ENCODE peak calls at places on chromosomes 2 and 18, in ten cellular contexts. One of them, this sample, is unnamed.

GRCh38 chr18:10353791-10354190 is 100.6 kb upstream of the APCDD1 start:
- DNase-seq in BJ: peak; percentile 79
- DNase-seq in cardiac muscle cell: no peak
- DNase-seq in vagina: peak; percentile 55
- DNase-seq in bronchial epithelial cell: peak; percentile 59
- DNase-seq in A549: no peak
- DNase-seq in HFF-Myc: peak; percentile 83
- DNase-seq in ovary: no peak
- DNase-seq in IMR-90: peak; percentile 95
- DNase-seq in choroid plexus epithelial cell: peak; percentile 65
- DNase-seq in this sample: no peak

GRCh38 chr2:8086796-8087479 is 594.9 kb upstream of the ID2 start:
- DNase-seq in BJ: peak; percentile 82
- DNase-seq in cardiac muscle cell: no peak
- DNase-seq in vagina: no peak
- DNase-seq in bronchial epithelial cell: peak; percentile 100
- DNase-seq in A549: peak; percentile 38
- DNase-seq in HFF-Myc: peak; percentile 87
- DNase-seq in ovary: no peak
- DNase-seq in IMR-90: peak; percentile 99
- DNase-seq in choroid plexus epithelial cell: peak; percentile 83
- DNase-seq in this sample: no peak

GRCh38 chr2:14975401-14975800 is 342.9 kb downstream of the LRATD1 start:
- DNase-seq in BJ: no peak
- DNase-seq in cardiac muscle cell: no peak
- DNase-seq in vagina: no peak
- DNase-seq in bronchial epithelial cell: peak; percentile 70
- DNase-seq in A549: no peak
- DNase-seq in HFF-Myc: no peak
- DNase-seq in ovary: no peak
- DNase-seq in IMR-90: peak; percentile 9
- DNase-seq in choroid plexus epithelial cell: no peak
- DNase-seq in this sample: no peak

GRCh38 chr2:181025004-181025403 is 44.6 kb downstream of the UBE2E3 start:
- DNase-seq in BJ: no peak
- DNase-seq in cardiac muscle cell: peak; percentile 40
- DNase-seq in vagina: no peak
- DNase-seq in bronchial epithelial cell: no peak
- DNase-seq in A549: no peak
- DNase-seq in HFF-Myc: no peak
- DNase-seq in ovary: no peak
- DNase-seq in IMR-90: peak; percentile 8
- DNase-seq in choroid plexus epithelial cell: peak; percentile 29
- DNase-seq in this sample: no peak

GRCh38 chr2:209525834-209526281 is 102.0 kb downstream of the MAP2 start:
- DNase-seq in BJ: peak; percentile 91
- DNase-seq in cardiac muscle cell: no peak
- DNase-seq in vagina: no peak
- DNase-seq in bronchial epithelial cell: peak; percentile 69
- DNase-seq in A549: no peak
- DNase-seq in HFF-Myc: peak; percentile 46
- DNase-seq in ovary: no peak
- DNase-seq in IMR-90: peak; percentile 94
- DNase-seq in choroid plexus epithelial cell: peak; percentile 93
- DNase-seq in this sample: no peak

GRCh38 chr2:111662771-111663470 is 221.1 kb downstream of the ANAPC1 start:
- DNase-seq in BJ: no peak
- DNase-seq in cardiac muscle cell: no peak
- DNase-seq in vagina: peak; percentile 85
- DNase-seq in bronchial epithelial cell: peak; percentile 62
- DNase-seq in A549: no peak
- DNase-seq in HFF-Myc: no peak
- DNase-seq in ovary: no peak
- DNase-seq in IMR-90: peak; percentile 10
- DNase-seq in choroid plexus epithelial cell: peak; percentile 74
- DNase-seq in this sample: no peak

GRCh38 chr2:201127570-201127969 is 11.6 kb downstream of the CFLAR start:
- DNase-seq in BJ: no peak
- DNase-seq in cardiac muscle cell: no peak
- DNase-seq in vagina: no peak
- DNase-seq in bronchial epithelial cell: peak; percentile 55
- DNase-seq in A549: peak; percentile 55
- DNase-seq in HFF-Myc: no peak
- DNase-seq in ovary: no peak
- DNase-seq in IMR-90: peak; percentile 74
- DNase-seq in choroid plexus epithelial cell: peak; percentile 74
- DNase-seq in this sample: peak; percentile 63

GRCh38 chr2:173752152-173752551 is 213.0 kb downstream of the SP3 start:
- DNase-seq in BJ: no peak
- DNase-seq in cardiac muscle cell: no peak
- DNase-seq in vagina: no peak
- DNase-seq in bronchial epithelial cell: no peak
- DNase-seq in A549: peak; percentile 34
- DNase-seq in HFF-Myc: no peak
- DNase-seq in ovary: no peak
- DNase-seq in IMR-90: no peak
- DNase-seq in choroid plexus epithelial cell: peak; percentile 38
- DNase-seq in this sample: no peak

GRCh38 chr2:19538411-19538963 is 180.1 kb upstream of the OSR1 start:
- DNase-seq in BJ: peak; percentile 94
- DNase-seq in cardiac muscle cell: no peak
- DNase-seq in vagina: no peak
- DNase-seq in bronchial epithelial cell: peak; percentile 99
- DNase-seq in A549: peak; percentile 94
- DNase-seq in HFF-Myc: peak; percentile 90
- DNase-seq in ovary: no peak
- DNase-seq in IMR-90: peak; percentile 95
- DNase-seq in choroid plexus epithelial cell: peak; percentile 93
- DNase-seq in this sample: no peak

GRCh38 chr2:156486175-156486574 is 50.0 kb downstream of the GPD2 start:
- DNase-seq in BJ: no peak
- DNase-seq in cardiac muscle cell: no peak
- DNase-seq in vagina: no peak
- DNase-seq in bronchial epithelial cell: peak; percentile 53
- DNase-seq in A549: peak; percentile 10
- DNase-seq in HFF-Myc: no peak
- DNase-seq in ovary: no peak
- DNase-seq in IMR-90: peak; percentile 60
- DNase-seq in choroid plexus epithelial cell: peak; percentile 61
- DNase-seq in this sample: no peak

GRCh38 chr2:70357076-70358071 is 55.5 kb upstream of the FAM136A start:
- DNase-seq in BJ: peak; percentile 22
- DNase-seq in cardiac muscle cell: no peak
- DNase-seq in vagina: no peak
- DNase-seq in bronchial epithelial cell: no peak
- DNase-seq in A549: peak; percentile 59
- DNase-seq in HFF-Myc: no peak
- DNase-seq in ovary: no peak
- DNase-seq in IMR-90: no peak
- DNase-seq in choroid plexus epithelial cell: no peak
- DNase-seq in this sample: no peak

GRCh38 chr18:35661483-35662146 is 80.1 kb downstream of the GALNT1 start:
- DNase-seq in BJ: no peak
- DNase-seq in cardiac muscle cell: no peak
- DNase-seq in vagina: no peak
- DNase-seq in bronchial epithelial cell: no peak
- DNase-seq in A549: no peak
- DNase-seq in HFF-Myc: no peak
- DNase-seq in ovary: no peak
- DNase-seq in IMR-90: no peak
- DNase-seq in choroid plexus epithelial cell: no peak
- DNase-seq in this sample: no peak

GRCh38 chr2:207362716-207363115 is 167.0 kb upstream of the CREB1 start:
- DNase-seq in BJ: no peak
- DNase-seq in cardiac muscle cell: no peak
- DNase-seq in vagina: no peak
- DNase-seq in bronchial epithelial cell: no peak
- DNase-seq in A549: no peak
- DNase-seq in HFF-Myc: no peak
- DNase-seq in ovary: no peak
- DNase-seq in IMR-90: no peak
- DNase-seq in choroid plexus epithelial cell: no peak
- DNase-seq in this sample: no peak

GRCh38 chr2:205712508-205712907 is 30.2 kb downstream of the NRP2 start:
- DNase-seq in BJ: no peak
- DNase-seq in cardiac muscle cell: no peak
- DNase-seq in vagina: no peak
- DNase-seq in bronchial epithelial cell: peak; percentile 70
- DNase-seq in A549: no peak
- DNase-seq in HFF-Myc: no peak
- DNase-seq in ovary: no peak
- DNase-seq in IMR-90: peak; percentile 92
- DNase-seq in choroid plexus epithelial cell: peak; percentile 63
- DNase-seq in this sample: no peak

GRCh38 chr18:23958036-23958435 is 56.5 kb upstream of the TTC39C start:
- DNase-seq in BJ: no peak
- DNase-seq in cardiac muscle cell: no peak
- DNase-seq in vagina: no peak
- DNase-seq in bronchial epithelial cell: no peak
- DNase-seq in A549: no peak
- DNase-seq in HFF-Myc: no peak
- DNase-seq in ovary: peak; percentile 76
- DNase-seq in IMR-90: no peak
- DNase-seq in choroid plexus epithelial cell: no peak
- DNase-seq in this sample: no peak

GRCh38 chr2:20076757-20077156 is 25.3 kb upstream of the LAPTM4A start:
- DNase-seq in BJ: no peak
- DNase-seq in cardiac muscle cell: no peak
- DNase-seq in vagina: peak; percentile 58
- DNase-seq in bronchial epithelial cell: no peak
- DNase-seq in A549: no peak
- DNase-seq in HFF-Myc: no peak
- DNase-seq in ovary: no peak
- DNase-seq in IMR-90: no peak
- DNase-seq in choroid plexus epithelial cell: no peak
- DNase-seq in this sample: no peak

GRCh38 chr2:209938906-209939305 is 63.5 kb upstream of the RPE start:
- DNase-seq in BJ: no peak
- DNase-seq in cardiac muscle cell: no peak
- DNase-seq in vagina: no peak
- DNase-seq in bronchial epithelial cell: peak; percentile 6
- DNase-seq in A549: no peak
- DNase-seq in HFF-Myc: no peak
- DNase-seq in ovary: no peak
- DNase-seq in IMR-90: no peak
- DNase-seq in choroid plexus epithelial cell: no peak
- DNase-seq in this sample: no peak

GRCh38 chr2:152646775-152647174 is 70.5 kb downstream of the PRPF40A start:
- DNase-seq in BJ: peak; percentile 92
- DNase-seq in cardiac muscle cell: no peak
- DNase-seq in vagina: no peak
- DNase-seq in bronchial epithelial cell: peak; percentile 92
- DNase-seq in A549: peak; percentile 36
- DNase-seq in HFF-Myc: peak; percentile 59
- DNase-seq in ovary: no peak
- DNase-seq in IMR-90: peak; percentile 95
- DNase-seq in choroid plexus epithelial cell: peak; percentile 91
- DNase-seq in this sample: no peak

GRCh38 chr18:77811510-77811909 is 561.9 kb downstream of the GALR1 start:
- DNase-seq in BJ: no peak
- DNase-seq in cardiac muscle cell: no peak
- DNase-seq in vagina: no peak
- DNase-seq in bronchial epithelial cell: peak; percentile 16
- DNase-seq in A549: peak; percentile 0
- DNase-seq in HFF-Myc: no peak
- DNase-seq in ovary: no peak
- DNase-seq in IMR-90: no peak
- DNase-seq in choroid plexus epithelial cell: peak; percentile 7
- DNase-seq in this sample: no peak

DNA sequence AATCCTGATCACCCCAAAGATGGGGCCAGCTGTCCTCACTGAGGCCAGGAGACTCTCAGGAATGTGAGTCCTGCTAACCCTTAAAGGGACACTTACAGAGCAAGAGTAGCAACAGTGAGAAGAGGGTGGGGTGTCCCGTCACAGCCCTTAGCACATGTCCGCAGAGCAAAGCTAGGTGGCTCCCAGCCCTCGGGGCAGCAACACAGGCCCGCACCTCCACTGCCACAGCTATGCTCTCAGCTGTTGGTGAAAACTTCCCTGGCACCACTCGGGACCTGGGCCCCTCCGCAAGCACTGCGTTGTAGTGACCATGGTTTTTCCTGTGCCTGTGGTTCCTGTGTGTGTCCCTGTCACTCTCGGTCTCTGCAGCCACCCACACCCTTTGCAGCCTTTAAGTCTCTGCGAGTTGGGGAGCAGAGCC is 76.4 kb upstream of the UXS1 start:
- DNase-seq in BJ: no peak
- DNase-seq in cardiac muscle cell: no peak
- DNase-seq in vagina: no peak
- DNase-seq in bronchial epithelial cell: no peak
- DNase-seq in A549: no peak
- DNase-seq in HFF-Myc: no peak
- DNase-seq in ovary: no peak
- DNase-seq in IMR-90: no peak
- DNase-seq in choroid plexus epithelial cell: no peak
- DNase-seq in this sample: no peak
- H3K4me3 ChIP-seq in BJ: no peak overlapping the region
- H3K4me3 ChIP-seq in cardiac muscle cell: no peak overlapping the region
- H3K4me3 ChIP-seq in vagina: peak overlapping the region; percentile 36
- H3K4me3 ChIP-seq in bronchial epithelial cell: peak overlapping the region; percentile 30
- H3K4me3 ChIP-seq in A549: peak overlapping the region; percentile 47
- H3K4me3 ChIP-seq in HFF-Myc: no peak overlapping the region
- H3K4me3 ChIP-seq in ovary: peak overlapping the region; percentile 17
- H3K4me3 ChIP-seq in IMR-90: no peak overlapping the region
- H3K4me3 ChIP-seq in choroid plexus epithelial cell: no peak overlapping the region
- H3K4me3 ChIP-seq in this sample: peak overlapping the region; percentile 52

GRCh38 chr2:67399831-67400489 is 2.8 kb downstream of the ETAA1 start:
- DNase-seq in BJ: no peak
- DNase-seq in cardiac muscle cell: no peak
- DNase-seq in vagina: no peak
- DNase-seq in bronchial epithelial cell: peak; percentile 68
- DNase-seq in A549: peak; percentile 17
- DNase-seq in HFF-Myc: no peak
- DNase-seq in ovary: no peak
- DNase-seq in IMR-90: peak; percentile 70
- DNase-seq in choroid plexus epithelial cell: peak; percentile 51
- DNase-seq in this sample: no peak
- H3K4me3 ChIP-seq in BJ: no peak overlapping the region
- H3K4me3 ChIP-seq in cardiac muscle cell: no peak overlapping the region
- H3K4me3 ChIP-seq in vagina: no peak overlapping the region
- H3K4me3 ChIP-seq in bronchial epithelial cell: no peak overlapping the region
- H3K4me3 ChIP-seq in A549: peak overlapping the region; percentile 12
- H3K4me3 ChIP-seq in HFF-Myc: peak overlapping the region; percentile 4
- H3K4me3 ChIP-seq in ovary: no peak overlapping the region
- H3K4me3 ChIP-seq in IMR-90: no peak overlapping the region
- H3K4me3 ChIP-seq in choroid plexus epithelial cell: no peak overlapping the region
- H3K4me3 ChIP-seq in this sample: no peak overlapping the region

GRCh38 chr2:191280304-191280703 is 35.1 kb downstream of the MYO1B start:
- DNase-seq in BJ: no peak
- DNase-seq in cardiac muscle cell: no peak
- DNase-seq in vagina: no peak
- DNase-seq in bronchial epithelial cell: no peak
- DNase-seq in A549: no peak
- DNase-seq in HFF-Myc: no peak
- DNase-seq in ovary: no peak
- DNase-seq in IMR-90: no peak
- DNase-seq in choroid plexus epithelial cell: no peak
- DNase-seq in this sample: no peak
- H3K4me3 ChIP-seq in BJ: no peak overlapping the region
- H3K4me3 ChIP-seq in cardiac muscle cell: no peak overlapping the region
- H3K4me3 ChIP-seq in vagina: no peak overlapping the region
- H3K4me3 ChIP-seq in bronchial epithelial cell: no peak overlapping the region
- H3K4me3 ChIP-seq in A549: no peak overlapping the region
- H3K4me3 ChIP-seq in HFF-Myc: no peak overlapping the region
- H3K4me3 ChIP-seq in ovary: no peak overlapping the region
- H3K4me3 ChIP-seq in IMR-90: no peak overlapping the region
- H3K4me3 ChIP-seq in choroid plexus epithelial cell: no peak overlapping the region
- H3K4me3 ChIP-seq in this sample: no peak overlapping the region

GRCh38 chr18:48922203-48922800 is 28.5 kb downstream of the SMAD7 start:
- DNase-seq in BJ: no peak
- DNase-seq in cardiac muscle cell: no peak
- DNase-seq in vagina: no peak
- DNase-seq in bronchial epithelial cell: no peak
- DNase-seq in A549: no peak
- DNase-seq in HFF-Myc: no peak
- DNase-seq in ovary: no peak
- DNase-seq in IMR-90: no peak
- DNase-seq in choroid plexus epithelial cell: no peak
- DNase-seq in this sample: no peak
- H3K4me3 ChIP-seq in BJ: no peak overlapping the region
- H3K4me3 ChIP-seq in cardiac muscle cell: no peak overlapping the region
- H3K4me3 ChIP-seq in vagina: peak overlapping the region; percentile 31
- H3K4me3 ChIP-seq in bronchial epithelial cell: no peak overlapping the region
- H3K4me3 ChIP-seq in A549: no peak overlapping the region
- H3K4me3 ChIP-seq in HFF-Myc: no peak overlapping the region
- H3K4me3 ChIP-seq in ovary: peak overlapping the region; percentile 19
- H3K4me3 ChIP-seq in IMR-90: no peak overlapping the region
- H3K4me3 ChIP-seq in choroid plexus epithelial cell: peak overlapping the region; percentile 2
- H3K4me3 ChIP-seq in this sample: peak overlapping the region; percentile 17